ENCODE peak calls at places on chromosomes 12 and 14, in eight cellular contexts. Y is COR-L47; U is neuronal stem cell; E is activated T-helper 1 cell treated with anti-CD3 and anti-CD28 coated beads, Interleukin-2, amount 50 U/mL, for 16 hours; N is left colon; H is body of pancreas; X is NCI-H146; I is activated CD4-positive, alpha-beta T cell treated with anti-CD3 and anti-CD28 coated beads, Interleukin-2, amount 50 U/mL, for 1 hour. F is an unnamed sample.

GRCh38 chr14:90409209-90409730 is 12.4 kb downstream of the CALM1 start:
- DNase-seq in Y (no peak), U (no peak), E (no peak), N (no peak), H (peak), X (no peak), I (no peak), F (no peak)

GRCh38 chr12:119911147-119911546 is 34.0 kb upstream of the CIT start:
- DNase-seq in Y (no peak), U (no peak), E (no peak), N (no peak), H (no peak), X (no peak), I (no peak), F (no peak)

GRCh38 chr12:64806593-64806992 is 17.9 kb upstream of the TBC1D30 start:
- DNase-seq in Y (no peak), U (no peak), E (no peak), N (no peak), H (no peak), X (no peak), I (no peak), F (no peak)

GRCh38 chr14:92625213-92625612 is 111.6 kb downstream of the RIN3 start:
- DNase-seq in Y (no peak), U (no peak), E (no peak), N (no peak), H (no peak), X (no peak), I (no peak), F (no peak)

GRCh38 chr14:93976477-93977057 is at the start of gene ASB2:
- DNase-seq in Y (no peak), U (no peak), E (no peak), N (no peak), H (no peak), X (no peak), I (no peak), F (no peak)

GRCh38 chr12:105444050-105444808 is 113.7 kb downstream of the C12orf75 start:
- DNase-seq in Y (no peak), U (no peak), E (no peak), N (peak), H (no peak), X (no peak), I (no peak), F (no peak)

GRCh38 chr12:4252595-4252994 is 21.0 kb upstream of the CCND2 start:
- DNase-seq in Y (no peak), U (no peak), E (no peak), N (no peak), H (no peak), X (no peak), I (no peak), F (no peak)

GRCh38 chr12:15268927-15269552 is 47.8 kb upstream of the RERG start:
- DNase-seq in Y (peak), U (peak), E (no peak), N (no peak), H (peak), X (peak), I (peak), F (peak)

GRCh38 chr14:29236848-29237247 is 470.3 kb downstream of the FOXG1 start:
- DNase-seq in Y (no peak), U (no peak), E (no peak), N (no peak), H (no peak), X (no peak), I (no peak), F (no peak)

GRCh38 chr14:23483216-23483854 is 13.8 kb downstream of the NGDN start:
- DNase-seq in Y (peak), U (peak), E (no peak), N (no peak), H (no peak), X (peak), I (no peak), F (no peak)

GRCh38 chr14:57352771-57353170 is 37.6 kb upstream of the NAA30 start:
- DNase-seq in Y (no peak), U (no peak), E (no peak), N (no peak), H (no peak), X (no peak), I (no peak), F (no peak)

GRCh38 chr12:2168808-2169207 is 116.0 kb downstream of the CACNA1C start:
- DNase-seq in Y (no peak), U (no peak), E (no peak), N (peak), H (peak), X (no peak), I (no peak), F (no peak)

GRCh38 chr14:89750909-89751502 is 203.5 kb downstream of the EFCAB11 start:
- DNase-seq in Y (no peak), U (no peak), E (no peak), N (no peak), H (no peak), X (no peak), I (no peak), F (no peak)

GRCh38 chr14:59254146-59254910 is 65.9 kb downstream of the DAAM1 start:
- DNase-seq in Y (no peak), U (no peak), E (no peak), N (peak), H (peak), X (no peak), I (no peak), F (no peak)

GRCh38 chr14:54660712-54661111 is 93.8 kb downstream of the SAMD4A start:
- DNase-seq in Y (no peak), U (no peak), E (no peak), N (no peak), H (no peak), X (no peak), I (no peak), F (no peak)

GRCh38 chr12:119179335-119180021 is 747 bp downstream of the HSPB8 start:
- DNase-seq in Y (no peak), U (no peak), E (no peak), N (no peak), H (peak), X (no peak), I (no peak), F (no peak)

GRCh38 chr14:89388853-89389252 is 28.2 kb downstream of the FOXN3 start:
- DNase-seq in Y (no peak), U (no peak), E (no peak), N (no peak), H (no peak), X (no peak), I (no peak), F (no peak)

GRCh38 chr12:48999371-49000131 is at the start of gene DDN:
- DNase-seq in Y (peak), U (no peak), E (no peak), N (peak), H (peak), X (peak), I (peak), F (peak)

GRCh38 chr14:105888151-105888550 is 361.8 kb downstream of the TMEM121 start:
- DNase-seq in Y (no peak), U (no peak), E (no peak), N (no peak), H (no peak), X (no peak), I (no peak), F (no peak)

GRCh38 chr14:23101986-23102625 is 2.7 kb downstream of the CIROP start:
- DNase-seq in Y (no peak), U (no peak), E (no peak), N (no peak), H (no peak), X (no peak), I (no peak), F (no peak)

F was measured in naive thymus-derived CD4-positive, alpha-beta T cell.